ENCODE peak calls at places on chromosome 3, in five cellular contexts. One of them, this sample, is unnamed.
A peak's percentile ranks its signal among the peaks of the same experiment; 100 is the strongest.

GRCh38 chr3:11820540-11821041 is 26.1 kb downstream of the TAMM41 start:
- DNase-seq in transverse colon: no peak
- DNase-seq in WERI-Rb-1: no peak
- DNase-seq in endodermal cell: peak; percentile 47
- DNase-seq in B cell: no peak
- DNase-seq in this sample: no peak

GRCh38 chr3:23203651-23204111 is 554 bp downstream of the UBE2E2 start:
- DNase-seq in WERI-Rb-1: peak; percentile 8
- DNase-seq in transverse colon: peak; percentile 11
- DNase-seq in B cell: peak; percentile 11
- DNase-seq in endodermal cell: no peak
- DNase-seq in this sample: no peak

GRCh38 chr3:56861511-56861910 is 59.8 kb upstream of the ARHGEF3 start:
- DNase-seq in transverse colon: no peak
- DNase-seq in endodermal cell: no peak
- DNase-seq in B cell: no peak
- DNase-seq in WERI-Rb-1: no peak
- DNase-seq in this sample: no peak

GRCh38 chr3:153348457-153349137 is 186.6 kb downstream of the RAP2B start:
- DNase-seq in endodermal cell: no peak
- DNase-seq in WERI-Rb-1: no peak
- DNase-seq in B cell: no peak
- DNase-seq in transverse colon: no peak
- DNase-seq in this sample: no peak

GRCh38 chr3:39905788-39906187 is 96.4 kb downstream of the MYRIP start:
- DNase-seq in transverse colon: no peak
- DNase-seq in B cell: no peak
- DNase-seq in endodermal cell: no peak
- DNase-seq in WERI-Rb-1: no peak
- DNase-seq in this sample: no peak

GRCh38 chr3:45567730-45568172 is 26.8 kb upstream of the LIMD1 start:
- DNase-seq in transverse colon: peak; percentile 36
- DNase-seq in B cell: peak; percentile 71
- DNase-seq in endodermal cell: peak; percentile 41
- DNase-seq in WERI-Rb-1: no peak
- DNase-seq in this sample: no peak

GRCh38 chr3:164018500-164018899 is 1059.8 kb downstream of the SI start:
- DNase-seq in B cell: no peak
- DNase-seq in WERI-Rb-1: no peak
- DNase-seq in transverse colon: no peak
- DNase-seq in endodermal cell: peak; percentile 45
- DNase-seq in this sample: no peak

GRCh38 chr3:138197058-138197457 is 10.0 kb downstream of the ARMC8 start:
- DNase-seq in WERI-Rb-1: no peak
- DNase-seq in B cell: no peak
- DNase-seq in endodermal cell: peak; percentile 83
- DNase-seq in transverse colon: no peak
- DNase-seq in this sample: no peak

GRCh38 chr3:50380375-50381085 is 21.2 kb upstream of the TMEM115 start:
- DNase-seq in B cell: no peak
- DNase-seq in transverse colon: no peak
- DNase-seq in WERI-Rb-1: no peak
- DNase-seq in endodermal cell: no peak
- DNase-seq in this sample: no peak

GRCh38 chr3:171775943-171776342 is 34.3 kb downstream of the PLD1 start:
- DNase-seq in transverse colon: no peak
- DNase-seq in endodermal cell: no peak
- DNase-seq in WERI-Rb-1: no peak
- DNase-seq in B cell: no peak
- DNase-seq in this sample: no peak

GRCh38 chr3:60417590-60417989 is 833.7 kb downstream of the FHIT start:
- DNase-seq in transverse colon: no peak
- DNase-seq in B cell: no peak
- DNase-seq in WERI-Rb-1: no peak
- DNase-seq in endodermal cell: peak; percentile 65
- DNase-seq in this sample: no peak

GRCh38 chr3:41592753-41593152 is 369.1 kb downstream of the ULK4 start:
- DNase-seq in WERI-Rb-1: no peak
- DNase-seq in transverse colon: no peak
- DNase-seq in B cell: no peak
- DNase-seq in endodermal cell: no peak
- DNase-seq in this sample: no peak

GRCh38 chr3:106386050-106386449 is 517.2 kb upstream of the CBLB start:
- DNase-seq in WERI-Rb-1: no peak
- DNase-seq in endodermal cell: no peak
- DNase-seq in B cell: no peak
- DNase-seq in transverse colon: no peak
- DNase-seq in this sample: no peak

GRCh38 chr3:160132226-160132625 is 93.0 kb upstream of the C3orf80 start:
- DNase-seq in WERI-Rb-1: no peak
- DNase-seq in B cell: no peak
- DNase-seq in endodermal cell: no peak
- DNase-seq in transverse colon: no peak
- DNase-seq in this sample: no peak

GRCh38 chr3:112002458-112002971 is 3.8 kb downstream of the TAGLN3 start:
- DNase-seq in endodermal cell: no peak
- DNase-seq in WERI-Rb-1: no peak
- DNase-seq in transverse colon: no peak
- DNase-seq in B cell: no peak
- DNase-seq in this sample: no peak

GRCh38 chr3:197750863-197751737 is 1.4 kb downstream of the FYTTD1 start:
- DNase-seq in WERI-Rb-1: peak; percentile 56
- DNase-seq in endodermal cell: peak; percentile 67
- DNase-seq in transverse colon: peak; percentile 57
- DNase-seq in B cell: no peak
- DNase-seq in this sample: no peak

GRCh38 chr3:59608356-59608755 is 558.5 kb upstream of the CFAP20DC start:
- DNase-seq in WERI-Rb-1: no peak
- DNase-seq in transverse colon: no peak
- DNase-seq in B cell: no peak
- DNase-seq in endodermal cell: peak; percentile 51
- DNase-seq in this sample: no peak

GRCh38 chr3:172859035-172859434 is 108.5 kb downstream of the ECT2 start:
- DNase-seq in B cell: no peak
- DNase-seq in WERI-Rb-1: peak; percentile 13
- DNase-seq in endodermal cell: no peak
- DNase-seq in transverse colon: no peak
- DNase-seq in this sample: no peak

GRCh38 chr3:112472676-112473075 is 26.6 kb downstream of the BTLA start:
- DNase-seq in WERI-Rb-1: no peak
- DNase-seq in endodermal cell: no peak
- DNase-seq in B cell: no peak
- DNase-seq in transverse colon: no peak
- DNase-seq in this sample: no peak

GRCh38 chr3:121958801-121959200 is 63.2 kb downstream of the ILDR1 start:
- DNase-seq in endodermal cell: no peak
- DNase-seq in WERI-Rb-1: no peak
- DNase-seq in B cell: no peak
- DNase-seq in transverse colon: no peak
- DNase-seq in this sample: no peak

GRCh38 chr3:141399979-141400971 is 32.0 kb downstream of the ZBTB38 start:
- DNase-seq in transverse colon: peak; percentile 37
- DNase-seq in B cell: no peak
- DNase-seq in endodermal cell: no peak
- DNase-seq in WERI-Rb-1: peak; percentile 65
- DNase-seq in this sample: no peak

GRCh38 chr3:184078851-184079250 is 18.0 kb upstream of the HTR3E start:
- DNase-seq in B cell: no peak
- DNase-seq in transverse colon: no peak
- DNase-seq in endodermal cell: no peak
- DNase-seq in WERI-Rb-1: no peak
- DNase-seq in this sample: no peak

GRCh38 chr3:53531749-53532148 is 37.3 kb downstream of the CACNA1D start:
- DNase-seq in transverse colon: no peak
- DNase-seq in WERI-Rb-1: no peak
- DNase-seq in B cell: no peak
- DNase-seq in endodermal cell: peak; percentile 59
- DNase-seq in this sample: no peak
- TF ChIP-seq CTCF in transverse colon: no peak
- TF ChIP-seq CTCF in WERI-Rb-1: no peak
- TF ChIP-seq CTCF in B cell: peak; percentile 16
- TF ChIP-seq CTCF in endodermal cell: no peak
- TF ChIP-seq CTCF in this sample: no peak

DNA sequence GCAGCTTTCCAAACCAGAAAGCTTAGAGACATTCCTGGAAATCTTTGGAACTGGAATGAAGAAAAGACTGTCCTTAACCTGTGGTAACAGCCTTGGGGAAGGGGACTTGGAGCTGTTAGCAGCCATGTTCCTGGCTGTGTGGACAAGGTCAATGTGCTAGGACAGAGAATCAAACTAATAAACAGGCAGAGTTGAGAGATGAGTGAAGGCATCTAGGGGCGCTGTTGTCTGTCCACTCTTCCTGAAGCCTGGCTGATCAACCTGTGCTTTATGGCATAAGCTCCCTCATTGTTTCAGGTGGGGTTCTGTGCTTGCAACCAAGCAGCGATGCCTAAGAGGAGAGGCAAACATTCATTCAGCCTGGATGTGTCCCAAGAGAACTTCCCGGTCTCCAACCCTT is 19.3 kb downstream of the ZNF860 start:
- DNase-seq in endodermal cell: peak; percentile 42
- DNase-seq in WERI-Rb-1: no peak
- DNase-seq in transverse colon: no peak
- DNase-seq in B cell: no peak
- DNase-seq in this sample: no peak
- TF ChIP-seq CTCF in endodermal cell: peak; percentile 38
- TF ChIP-seq CTCF in WERI-Rb-1: no peak
- TF ChIP-seq CTCF in transverse colon: no peak
- TF ChIP-seq CTCF in B cell: no peak
- TF ChIP-seq CTCF in this sample: no peak

GRCh38 chr3:126718506-126719445 is 14.7 kb downstream of the CHCHD6 start:
- DNase-seq in B cell: no peak
- DNase-seq in WERI-Rb-1: no peak
- DNase-seq in endodermal cell: no peak
- DNase-seq in transverse colon: no peak
- DNase-seq in this sample: no peak
- TF ChIP-seq CTCF in B cell: no peak
- TF ChIP-seq CTCF in WERI-Rb-1: no peak
- TF ChIP-seq CTCF in endodermal cell: no peak
- TF ChIP-seq CTCF in transverse colon: no peak
- TF ChIP-seq CTCF in this sample: no peak

GRCh38 chr3:161149529-161149928 is 44.4 kb upstream of the B3GALNT1 start:
- DNase-seq in endodermal cell: no peak
- DNase-seq in WERI-Rb-1: no peak
- DNase-seq in B cell: no peak
- DNase-seq in transverse colon: no peak
- DNase-seq in this sample: no peak
- TF ChIP-seq CTCF in endodermal cell: no peak
- TF ChIP-seq CTCF in WERI-Rb-1: no peak
- TF ChIP-seq CTCF in B cell: no peak
- TF ChIP-seq CTCF in transverse colon: no peak
- TF ChIP-seq CTCF in this sample: no peak

GRCh38 chr3:26712211-26713026 is 89.8 kb downstream of the LRRC3B start:
- DNase-seq in transverse colon: no peak
- DNase-seq in B cell: no peak
- DNase-seq in endodermal cell: peak; percentile 61
- DNase-seq in WERI-Rb-1: no peak
- DNase-seq in this sample: no peak
- TF ChIP-seq CTCF in transverse colon: peak; percentile 54
- TF ChIP-seq CTCF in B cell: peak; percentile 64
- TF ChIP-seq CTCF in endodermal cell: peak; percentile 85
- TF ChIP-seq CTCF in WERI-Rb-1: peak; percentile 26
- TF ChIP-seq CTCF in this sample: peak; percentile 20

DNA sequence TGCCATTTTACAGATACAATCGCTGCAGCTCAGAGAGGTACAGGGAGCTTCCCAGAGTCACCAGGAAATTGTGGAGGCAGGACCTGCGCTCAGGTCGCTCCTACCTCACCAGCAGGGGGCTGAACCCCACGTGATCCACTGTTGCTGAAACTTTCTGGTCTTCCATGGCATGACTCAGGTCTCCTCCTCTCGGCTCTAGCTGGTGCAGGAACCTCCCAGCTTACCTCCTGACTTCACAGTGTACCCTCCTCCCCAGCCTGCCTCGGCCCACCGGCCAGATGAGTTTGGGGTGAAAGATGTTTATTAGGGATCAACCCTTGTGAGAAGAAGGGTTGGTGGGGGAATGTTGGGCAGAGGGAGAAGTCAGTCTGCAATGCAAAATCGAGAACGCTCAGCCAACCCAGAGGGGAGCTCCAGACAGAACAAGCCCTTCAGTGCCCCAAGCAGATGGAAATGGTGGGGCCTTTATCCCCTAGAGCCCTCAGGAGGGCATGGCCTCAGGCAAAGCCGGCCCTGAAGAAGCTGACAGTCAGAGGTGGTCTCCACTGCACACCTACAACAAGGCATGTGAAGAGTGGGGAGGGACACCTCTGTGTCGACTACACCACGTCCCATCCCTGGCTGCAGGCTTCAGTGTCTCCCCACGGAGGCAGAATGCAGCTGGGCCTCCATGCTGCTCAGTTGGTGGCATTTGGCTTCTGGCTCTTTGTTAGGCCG is 118.6 kb upstream of the PRR20G start:
- DNase-seq in endodermal cell: peak; percentile 78
- DNase-seq in B cell: no peak
- DNase-seq in WERI-Rb-1: no peak
- DNase-seq in transverse colon: peak; percentile 8
- DNase-seq in this sample: no peak
- TF ChIP-seq CTCF in endodermal cell: peak; percentile 63
- TF ChIP-seq CTCF in B cell: no peak
- TF ChIP-seq CTCF in WERI-Rb-1: peak; percentile 63
- TF ChIP-seq CTCF in transverse colon: no peak
- TF ChIP-seq CTCF in this sample: no peak